ENCODE peak calls at places on chromosomes 12 and 14, in nine cellular contexts. H is psoas muscle, T is HCT116, B is adrenal gland, A is brain microvascular endothelial cell, Z is H1, K is endothelial cell of umbilical vein, D is pancreas, Q is body of pancreas. I is an unnamed sample. For H3K27me3, the result is how much of the 10 kb centered on the place peaks cover.

GRCh38 chr14:19920021-19920657 is at the start of gene OR4K5:
- DNase-seq in B (no peak), D (no peak), A (no peak), Z (no peak), K (no peak), Q (no peak), H (no peak), T (no peak), I (no peak)

GRCh38 chr14:71355324-71356201 is 448.3 kb downstream of the PCNX1 start:
- DNase-seq in H (no peak), K (peak), Q (peak), B (peak), Z (no peak), A (no peak), D (peak), T (no peak), I (peak)

GRCh38 chr14:79899610-79900009 is 311.7 kb downstream of the DIO2 start:
- DNase-seq in B (no peak), H (no peak), K (no peak), Q (no peak), D (no peak), A (no peak), T (no peak), Z (no peak), I (no peak)

GRCh38 chr14:54252072-54252730 is 144.6 kb upstream of the CDKN3 start:
- DNase-seq in H (no peak), K (no peak), T (peak), A (peak), Q (no peak), Z (no peak), D (no peak), B (no peak), I (peak)

GRCh38 chr12:72288911-72289310 is 16.7 kb downstream of the TRHDE start:
- DNase-seq in T (no peak), B (no peak), K (no peak), H (no peak), Z (no peak), A (no peak), Q (no peak), D (no peak), I (peak)

GRCh38 chr14:56207626-56208297 is 89.6 kb downstream of the PELI2 start:
- DNase-seq in D (no peak), T (no peak), H (no peak), Q (no peak), A (no peak), B (no peak), K (no peak), Z (no peak), I (peak)

GRCh38 chr14:68285421-68286179 is 466.0 kb downstream of the RAD51B start:
- DNase-seq in B (no peak), Z (no peak), H (no peak), K (no peak), A (no peak), T (no peak), Q (peak), D (no peak), I (peak)

GRCh38 chr14:104665663-104666522 is 23.5 kb upstream of the INF2 start:
- DNase-seq in B (no peak), A (no peak), T (peak), Q (peak), H (no peak), K (peak), D (peak), Z (no peak), I (no peak)

GRCh38 chr14:36204674-36205073 is 28.2 kb upstream of the PTCSC3 start:
- DNase-seq in H (no peak), B (no peak), A (no peak), T (no peak), D (no peak), Q (no peak), K (no peak), Z (no peak), I (no peak)

GRCh38 chr12:77494306-77494705 is 336.4 kb upstream of the NAV3 start:
- DNase-seq in T (no peak), Q (no peak), H (no peak), A (no peak), K (no peak), B (no peak), Z (no peak), D (no peak), I (peak)

GRCh38 chr14:52455291-52456088 is 96.8 kb downstream of the TXNDC16 start:
- DNase-seq in T (no peak), A (peak), Z (no peak), H (no peak), D (no peak), Q (no peak), B (no peak), K (no peak), I (peak)

GRCh38 chr14:55066223-55066622 is 14.8 kb downstream of the MAPK1IP1L start:
- DNase-seq in Q (no peak), D (no peak), K (no peak), B (no peak), A (no peak), H (no peak), T (no peak), Z (no peak), I (no peak)

GRCh38 chr14:66330916-66331315 is 155.3 kb upstream of the CCDC196 start:
- DNase-seq in D (no peak), T (no peak), Q (no peak), K (peak), B (peak), Z (no peak), H (no peak), A (no peak), I (peak)

GRCh38 chr12:49874142-49874897 is 29.4 kb downstream of the FAIM2 start:
- DNase-seq in B (no peak), T (no peak), D (no peak), H (no peak), A (no peak), K (no peak), Z (no peak), Q (no peak), I (peak)

GRCh38 chr12:75656650-75657049 is 145.2 kb upstream of the KRR1 start:
- DNase-seq in D (no peak), T (peak), B (no peak), K (no peak), Q (no peak), A (peak), H (no peak), Z (no peak), I (peak)

GRCh38 chr14:93736378-93737014 is 51.8 kb downstream of the PRIMA1 start:
- DNase-seq in Z (no peak), T (no peak), H (no peak), D (no peak), B (no peak), A (no peak), K (no peak), Q (no peak), I (no peak)

GRCh38 chr14:105898482-105899010 is 372.2 kb downstream of the TMEM121 start:
- DNase-seq in K (no peak), Z (no peak), H (peak), Q (no peak), T (no peak), D (no peak), A (no peak), B (no peak), I (no peak)

GRCh38 chr14:105899071-105899641 is 372.8 kb downstream of the TMEM121 start:
- DNase-seq in A (no peak), D (no peak), T (no peak), H (peak), Z (no peak), K (no peak), B (no peak), Q (no peak), I (no peak)

GRCh38 chr14:105900398-105901160 is 374.2 kb downstream of the TMEM121 start:
- DNase-seq in Q (no peak), T (no peak), Z (no peak), K (no peak), A (no peak), B (no peak), H (no peak), D (no peak), I (no peak)

GRCh38 chr14:105901226-105901625 is 374.8 kb downstream of the TMEM121 start:
- DNase-seq in D (no peak), Q (no peak), B (no peak), Z (no peak), H (no peak), A (no peak), T (no peak), K (no peak), I (no peak)

DNA sequence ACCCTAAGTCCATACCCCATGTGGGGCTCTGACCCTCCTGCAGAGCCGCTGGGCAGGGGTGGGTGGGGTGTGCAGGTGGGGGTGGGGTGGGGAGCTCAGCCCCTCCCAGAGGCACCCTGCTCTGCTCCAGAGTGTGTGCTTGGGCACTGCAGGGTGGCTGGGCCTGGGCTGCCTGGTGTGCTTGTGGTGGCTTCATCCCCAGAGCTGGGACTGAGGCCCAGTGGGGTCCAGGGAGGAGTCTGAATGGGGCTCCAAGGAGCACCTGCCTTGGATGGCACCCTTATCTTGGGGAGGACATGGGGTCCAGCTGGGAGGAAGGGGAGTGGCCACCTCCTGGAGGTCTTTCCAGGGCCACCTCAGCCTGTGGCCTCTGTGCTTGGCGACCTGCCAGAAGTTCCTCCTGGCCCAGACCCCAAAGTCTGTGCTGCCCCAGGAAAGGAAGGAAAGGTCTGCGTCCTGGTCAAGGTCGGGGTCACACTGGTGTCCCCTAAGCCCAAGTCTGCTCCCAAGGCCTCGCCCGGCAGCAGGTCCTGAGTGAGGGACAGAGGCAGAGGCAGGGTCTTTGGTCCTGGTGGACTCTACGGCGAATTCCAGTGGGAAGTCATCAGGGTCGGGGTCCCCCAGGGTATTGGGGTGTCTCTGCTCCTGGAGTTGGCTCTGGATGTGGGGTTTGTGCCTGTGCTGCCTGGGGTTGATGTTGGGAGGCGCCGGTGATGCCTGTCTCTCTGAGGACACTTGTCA is 373.4 kb downstream of the TMEM121 start:
- DNase-seq in D (no peak), H (no peak), Q (no peak), T (no peak), Z (no peak), B (no peak), A (no peak), K (no peak), I (no peak)
- H3K27me3 ChIP-seq in D (under half), H (under half), Q (under half), T (under half), Z (under half), B (under half), A (under half), K (under half), I (under half)

DNA sequence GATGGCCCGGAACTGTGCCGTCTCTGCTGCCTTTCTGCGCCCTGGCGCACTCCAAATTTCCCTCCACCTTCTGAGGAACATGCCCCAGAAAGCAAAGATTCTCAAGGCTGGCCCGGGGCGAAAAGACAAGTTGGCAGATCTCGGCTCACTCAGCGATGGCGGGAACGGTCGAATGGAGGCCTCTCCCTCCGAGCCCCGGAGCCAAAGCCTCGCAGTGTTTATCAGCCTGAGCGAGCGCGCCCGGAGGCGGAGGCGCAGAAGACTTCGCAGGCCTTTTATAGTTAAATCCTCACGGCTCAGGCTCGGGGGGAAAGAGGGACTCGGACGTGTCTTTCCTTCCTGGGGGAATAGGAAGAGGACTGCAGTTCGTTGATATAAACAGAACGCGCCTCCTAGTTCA is 5.5 kb downstream of the TBX5 start:
- DNase-seq in T (no peak), K (no peak), H (no peak), Z (no peak), B (no peak), A (no peak), Q (no peak), D (no peak), I (no peak)
- H3K4me3 ChIP-seq in T (no peak), K (no peak), H (no peak), Z (peak), B (no peak), A (no peak), Q (no peak), D (no peak), I (peak)

GRCh38 chr14:95197498-95198010 is 40.2 kb upstream of the DICER1 start:
- DNase-seq in B (no peak), H (no peak), Q (no peak), Z (no peak), K (no peak), D (no peak), A (no peak), T (no peak), I (no peak)

GRCh38 chr14:95195031-95195430 is 37.7 kb upstream of the DICER1 start:
- DNase-seq in Z (no peak), H (no peak), K (no peak), B (no peak), A (no peak), T (no peak), D (no peak), Q (no peak), I (no peak)

GRCh38 chr14:95196268-95196667 is 38.9 kb upstream of the DICER1 start:
- DNase-seq in H (no peak), Z (no peak), D (no peak), K (no peak), A (no peak), T (peak), Q (no peak), B (no peak), I (no peak)

GRCh38 chr14:95198320-95198719 is 41.0 kb upstream of the DICER1 start:
- DNase-seq in Z (no peak), A (no peak), B (no peak), D (no peak), Q (no peak), K (no peak), T (no peak), H (no peak), I (no peak)

GRCh38 chr14:95196826-95197497 is 39.6 kb upstream of the DICER1 start:
- DNase-seq in D (no peak), T (no peak), Q (no peak), A (no peak), K (no peak), Z (no peak), B (no peak), H (no peak), I (no peak)
- TF ChIP-seq CTCF in D (no peak), T (no peak), Q (no peak), A (no peak), K (no peak), Z (no peak), B (no peak), H (no peak), I (no peak)

GRCh38 chr14:95885866-95886265 is 9.2 kb downstream of the TUNAR start:
- DNase-seq in A (no peak), Q (peak), K (no peak), H (no peak), B (peak), T (no peak), Z (no peak), D (peak), I (peak)
- H3K27me3 ChIP-seq in A (under half), Q (under half), K (under half), H (under half), B (under half), T (under half), Z (under half), D (under half), I (under half)

GRCh38 chr14:50059773-50060629 is 56.4 kb downstream of the VCPKMT start:
- DNase-seq in T (no peak), D (no peak), B (no peak), H (no peak), K (no peak), Z (no peak), Q (no peak), A (no peak), I (no peak)
- H3K4me3 ChIP-seq in T (no peak), D (no peak), B (no peak), H (no peak), K (no peak), Z (no peak), Q (no peak), A (no peak), I (no peak)

GRCh38 chr12:82019533-82019932 is 260.4 kb upstream of the PPFIA2 start:
- DNase-seq in B (no peak), D (no peak), T (no peak), Z (no peak), Q (no peak), K (no peak), H (no peak), A (no peak), I (no peak)
- TF ChIP-seq CTCF in B (no peak), D (no peak), T (peak), Z (peak), Q (no peak), K (no peak), H (no peak), A (peak), I (no peak)

DNA sequence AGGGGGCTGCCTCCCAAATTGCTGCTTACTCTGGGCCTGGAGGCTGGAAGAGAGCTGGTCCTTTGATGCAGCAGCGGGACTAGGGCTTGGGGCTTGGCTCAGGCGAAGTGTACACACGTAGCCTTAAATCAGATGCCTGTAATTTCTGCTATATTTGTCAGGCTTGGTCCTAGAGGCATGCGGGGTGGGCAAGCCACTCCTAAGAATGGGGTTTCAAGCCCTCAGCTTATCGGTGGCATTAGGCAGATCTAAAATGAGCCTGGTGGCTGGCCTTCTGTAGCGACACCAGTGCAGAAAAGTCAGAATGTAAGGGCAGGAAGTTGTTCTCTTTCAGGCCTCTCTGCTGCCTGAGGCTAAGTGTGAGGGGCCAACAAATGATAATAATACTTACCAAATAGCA is 927 bp upstream of the SLC8A3 start:
- DNase-seq in H (no peak), D (no peak), B (no peak), Q (no peak), T (no peak), Z (no peak), K (no peak), A (no peak), I (no peak)
- H3K27me3 ChIP-seq in H (under half), D (under half), B (under half), Q (under half), T (under half), Z (under half), K (under half), A (under half), I (under half)